ENCODE peak calls at places on chromosomes 1 and 21, in four cellular contexts. One of them, this sample, is unnamed.

GRCh38 chr1:32695098-32695904 is 7.3 kb downstream of the SYNC start:
- DNase-seq in brain microvascular endothelial cell: peak
- DNase-seq in MCF 10A: peak
- DNase-seq in ovary: peak
- DNase-seq in this sample: no peak

GRCh38 chr1:172383541-172383940 is 36.9 kb upstream of the C1orf105 start:
- DNase-seq in brain microvascular endothelial cell: peak
- DNase-seq in MCF 10A: no peak
- DNase-seq in ovary: no peak
- DNase-seq in this sample: no peak

GRCh38 chr1:76425843-76426145 is 351.2 kb downstream of the ST6GALNAC3 start:
- DNase-seq in brain microvascular endothelial cell: peak
- DNase-seq in MCF 10A: peak
- DNase-seq in ovary: no peak
- DNase-seq in this sample: no peak

GRCh38 chr1:240591552-240591951 is 20.4 kb downstream of the GREM2 start:
- DNase-seq in brain microvascular endothelial cell: no peak
- DNase-seq in MCF 10A: no peak
- DNase-seq in ovary: no peak
- DNase-seq in this sample: no peak

GRCh38 chr21:35896060-35896459 is 164.3 kb downstream of the SETD4 start:
- DNase-seq in brain microvascular endothelial cell: no peak
- DNase-seq in MCF 10A: no peak
- DNase-seq in ovary: no peak
- DNase-seq in this sample: no peak

GRCh38 chr1:147613506-147613905 is 56.8 kb downstream of the ACP6 start:
- DNase-seq in brain microvascular endothelial cell: no peak
- DNase-seq in MCF 10A: peak
- DNase-seq in ovary: no peak
- DNase-seq in this sample: no peak

GRCh38 chr1:77281491-77282186 is at the start of gene AK5:
- DNase-seq in brain microvascular endothelial cell: no peak
- DNase-seq in MCF 10A: peak
- DNase-seq in ovary: peak
- DNase-seq in this sample: peak

GRCh38 chr1:229305402-229305801 is 34.5 kb downstream of the RAB4A start:
- DNase-seq in brain microvascular endothelial cell: no peak
- DNase-seq in MCF 10A: no peak
- DNase-seq in ovary: no peak
- DNase-seq in this sample: no peak

GRCh38 chr1:38507563-38507962 is 352.0 kb downstream of the RRAGC start:
- DNase-seq in brain microvascular endothelial cell: no peak
- DNase-seq in MCF 10A: no peak
- DNase-seq in ovary: no peak
- DNase-seq in this sample: no peak

GRCh38 chr1:203649551-203650011 is 22.9 kb downstream of the ATP2B4 start:
- DNase-seq in brain microvascular endothelial cell: no peak
- DNase-seq in MCF 10A: peak
- DNase-seq in ovary: no peak
- DNase-seq in this sample: no peak

GRCh38 chr1:147273409-147274307 is 31.2 kb downstream of the CHD1L start:
- DNase-seq in brain microvascular endothelial cell: peak
- DNase-seq in MCF 10A: peak
- DNase-seq in ovary: no peak
- DNase-seq in this sample: no peak

GRCh38 chr1:204647114-204647804 is 38.3 kb downstream of the LRRN2 start:
- DNase-seq in brain microvascular endothelial cell: peak
- DNase-seq in MCF 10A: peak
- DNase-seq in ovary: no peak
- DNase-seq in this sample: no peak

GRCh38 chr1:179247923-179248322 is 18.4 kb upstream of the ABL2 start:
- DNase-seq in brain microvascular endothelial cell: no peak
- DNase-seq in MCF 10A: no peak
- DNase-seq in ovary: no peak
- DNase-seq in this sample: no peak

GRCh38 chr1:179252606-179253005 is 23.1 kb upstream of the ABL2 start:
- DNase-seq in brain microvascular endothelial cell: no peak
- DNase-seq in MCF 10A: no peak
- DNase-seq in ovary: no peak
- DNase-seq in this sample: no peak

GRCh38 chr1:179253286-179253972 is 24.0 kb upstream of the ABL2 start:
- DNase-seq in brain microvascular endothelial cell: peak
- DNase-seq in MCF 10A: no peak
- DNase-seq in ovary: no peak
- DNase-seq in this sample: no peak

GRCh38 chr1:179251675-179252074 is 22.2 kb upstream of the ABL2 start:
- DNase-seq in brain microvascular endothelial cell: peak
- DNase-seq in MCF 10A: peak
- DNase-seq in ovary: no peak
- DNase-seq in this sample: no peak
- TF ChIP-seq CTCF in brain microvascular endothelial cell: peak
- TF ChIP-seq CTCF in MCF 10A: peak
- TF ChIP-seq CTCF in ovary: no peak
- TF ChIP-seq CTCF in this sample: peak

DNA sequence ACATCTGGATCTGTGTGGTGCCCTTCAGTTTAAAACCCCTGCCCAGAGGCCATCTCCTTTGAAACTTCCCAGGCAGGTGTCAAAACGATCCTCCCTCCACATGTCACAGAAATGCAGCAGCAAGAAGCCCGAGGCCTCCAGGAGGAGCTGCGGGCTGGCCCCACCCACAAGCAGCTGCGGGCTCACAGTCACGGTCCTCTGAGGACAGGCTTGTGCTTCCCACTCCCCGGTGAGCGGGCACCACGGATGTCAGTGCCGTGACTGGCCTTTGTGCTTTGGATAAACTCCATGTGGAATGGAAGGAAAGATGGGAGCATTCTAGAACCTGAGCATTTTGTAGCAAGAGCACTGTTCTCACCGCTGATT is 65.8 kb downstream of the SIK1 start:
- DNase-seq in brain microvascular endothelial cell: peak
- DNase-seq in MCF 10A: peak
- DNase-seq in ovary: no peak
- DNase-seq in this sample: no peak
- TF ChIP-seq CTCF in brain microvascular endothelial cell: peak
- TF ChIP-seq CTCF in MCF 10A: no peak
- TF ChIP-seq CTCF in ovary: no peak
- TF ChIP-seq CTCF in this sample: no peak

DNA sequence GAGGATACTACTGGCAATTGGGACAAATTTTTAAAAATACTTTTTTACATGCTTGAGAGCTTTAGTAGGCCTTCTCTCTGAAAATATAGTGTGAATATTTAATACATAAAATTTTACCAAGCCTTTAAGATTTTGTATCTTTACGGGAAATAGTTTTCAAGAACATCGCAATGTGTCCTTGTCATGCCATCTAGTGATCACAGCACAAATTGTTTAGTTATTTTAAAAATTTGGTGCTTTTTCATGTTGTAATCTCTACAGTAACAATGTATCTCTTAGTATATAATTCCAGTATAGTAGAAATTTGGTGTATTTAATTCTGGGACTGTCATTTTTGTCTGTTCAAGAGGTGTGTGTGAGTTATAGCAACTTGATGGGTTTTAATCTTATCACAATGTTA is 6.7 kb downstream of the CDC7 start:
- DNase-seq in brain microvascular endothelial cell: no peak
- DNase-seq in MCF 10A: no peak
- DNase-seq in ovary: no peak
- DNase-seq in this sample: no peak
- TF ChIP-seq CTCF in brain microvascular endothelial cell: no peak
- TF ChIP-seq CTCF in MCF 10A: peak
- TF ChIP-seq CTCF in ovary: no peak
- TF ChIP-seq CTCF in this sample: no peak

DNA sequence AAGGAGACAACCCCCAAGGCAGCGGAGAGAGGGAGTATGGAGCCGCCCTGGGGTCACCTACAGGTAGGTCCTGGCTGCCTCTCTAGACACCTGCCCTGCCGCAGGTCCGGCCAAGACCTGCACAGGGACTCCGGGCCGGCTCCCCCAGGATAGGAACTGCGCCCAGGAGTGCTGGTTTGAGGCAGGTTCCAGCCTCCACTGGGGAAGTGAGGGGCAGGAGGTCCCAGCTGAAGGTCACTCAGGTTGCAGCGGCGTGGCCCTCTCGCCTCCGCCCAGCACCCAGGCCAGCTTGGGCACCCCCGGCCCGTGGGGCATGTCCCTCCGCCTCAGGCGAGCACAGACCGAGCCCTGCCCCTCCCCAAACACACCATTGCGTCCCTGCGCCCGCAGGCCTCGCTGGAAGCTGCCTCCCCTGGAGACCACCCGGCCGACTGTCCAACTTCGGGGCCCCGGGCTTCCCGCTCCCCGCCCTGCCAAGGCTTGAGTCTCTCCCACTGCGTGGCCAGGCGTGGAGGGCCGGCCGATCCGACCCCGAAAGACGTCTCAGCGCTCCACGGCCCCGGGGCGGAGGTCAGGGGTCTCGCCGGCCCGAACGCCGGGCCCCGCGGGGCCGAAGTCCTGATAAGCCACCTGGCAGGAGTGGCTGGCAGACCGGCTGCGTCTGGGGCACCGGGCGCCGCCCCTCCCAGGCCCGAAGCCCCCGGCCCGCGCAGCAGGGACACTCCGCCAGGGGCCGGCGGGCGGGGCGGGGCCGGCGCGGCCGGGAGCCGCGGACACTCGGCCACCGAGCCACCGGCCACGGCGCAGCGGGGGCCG is 1.4 kb upstream of the SKI start:
- DNase-seq in brain microvascular endothelial cell: no peak
- DNase-seq in MCF 10A: no peak
- DNase-seq in ovary: peak
- DNase-seq in this sample: no peak
- TF ChIP-seq CTCF in brain microvascular endothelial cell: no peak
- TF ChIP-seq CTCF in MCF 10A: no peak
- TF ChIP-seq CTCF in ovary: no peak
- TF ChIP-seq CTCF in this sample: no peak

DNA sequence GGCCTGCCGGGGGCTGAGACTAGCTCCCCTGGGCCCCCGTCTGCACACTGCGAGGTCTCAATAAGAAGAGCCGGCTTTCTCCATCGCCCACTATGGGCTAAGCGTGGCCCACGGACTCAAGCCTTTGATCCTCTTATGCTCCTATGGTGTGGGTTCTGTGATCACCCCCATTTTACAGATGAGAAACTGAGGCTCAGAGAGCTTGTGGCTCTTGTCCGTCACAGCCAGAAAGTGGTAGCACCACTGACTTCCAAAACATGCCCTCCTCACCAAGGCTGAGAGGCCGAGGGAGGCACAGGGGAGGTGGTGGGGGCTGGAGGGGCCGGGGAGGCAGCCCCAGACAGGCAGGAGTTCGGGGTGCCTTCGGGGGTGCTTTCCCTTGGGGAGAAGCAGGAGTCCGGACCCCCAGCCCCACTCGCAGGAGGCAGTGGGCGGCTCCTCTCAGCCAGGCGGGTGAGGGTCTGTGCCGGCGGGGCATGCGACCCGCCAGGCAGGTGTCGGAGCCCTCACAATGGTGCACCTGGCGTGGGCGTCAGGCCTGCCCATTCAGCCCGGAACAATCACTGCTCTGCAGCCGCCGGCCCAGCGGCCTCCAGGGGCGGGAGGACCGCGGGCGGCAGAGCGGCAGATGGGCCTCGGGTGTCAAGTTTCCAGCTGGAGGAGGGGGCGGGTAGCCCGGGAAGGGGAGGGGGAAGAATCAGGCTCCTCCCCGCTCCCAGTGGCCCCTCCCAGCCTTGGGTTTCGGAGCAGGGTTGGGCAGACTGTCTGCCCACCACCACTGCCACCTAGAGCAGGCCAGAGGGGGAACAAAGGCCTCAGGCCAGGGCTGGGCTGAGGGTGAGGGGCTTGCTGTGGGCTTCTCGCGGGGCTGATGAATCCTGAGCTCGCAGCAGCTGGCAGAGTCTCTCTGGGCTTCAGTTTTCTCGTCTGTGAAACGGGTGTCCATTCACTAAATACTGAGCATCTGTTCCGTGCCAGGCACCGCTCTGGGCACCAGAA is 39.3 kb upstream of the CASZ1 start:
- DNase-seq in brain microvascular endothelial cell: peak
- DNase-seq in MCF 10A: peak
- DNase-seq in ovary: peak
- DNase-seq in this sample: peak
- TF ChIP-seq CTCF in brain microvascular endothelial cell: no peak
- TF ChIP-seq CTCF in MCF 10A: no peak
- TF ChIP-seq CTCF in ovary: no peak
- TF ChIP-seq CTCF in this sample: peak

DNA sequence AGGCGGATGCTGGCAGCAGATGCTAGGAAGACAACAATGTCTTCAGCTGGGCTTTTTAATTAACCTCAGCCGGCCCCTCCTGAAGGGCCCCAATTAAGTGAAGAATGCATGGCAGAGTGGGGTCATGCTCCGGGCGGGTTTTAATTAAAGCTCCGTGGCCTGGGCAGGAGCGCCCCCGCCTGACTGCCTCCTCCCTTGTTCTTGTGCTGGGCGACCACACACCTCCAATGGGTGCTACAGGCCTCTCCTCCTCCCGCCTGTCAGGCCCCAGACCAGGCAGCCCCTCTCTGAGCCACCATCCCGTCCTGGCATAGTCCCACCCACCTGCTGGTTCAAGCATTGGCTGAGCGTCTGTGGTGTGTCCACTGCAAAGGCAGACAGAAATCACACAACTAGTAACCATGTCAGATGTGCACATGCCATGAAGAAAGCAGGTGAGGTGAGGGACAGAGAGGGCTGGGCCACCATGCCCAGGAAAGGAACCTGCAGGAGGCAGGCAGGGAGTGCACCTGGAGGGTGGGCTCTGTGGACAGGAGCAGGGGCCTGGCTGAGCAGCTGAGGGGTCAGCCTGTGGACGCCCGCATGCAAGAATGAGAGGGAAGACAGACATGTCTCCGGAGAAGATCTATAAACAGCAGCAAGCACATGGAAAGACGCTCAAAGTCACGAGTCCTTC is 8.5 kb upstream of the ARF1 start:
- DNase-seq in brain microvascular endothelial cell: no peak
- DNase-seq in MCF 10A: peak
- DNase-seq in ovary: no peak
- DNase-seq in this sample: no peak
- TF ChIP-seq CTCF in brain microvascular endothelial cell: peak
- TF ChIP-seq CTCF in MCF 10A: peak
- TF ChIP-seq CTCF in ovary: no peak
- TF ChIP-seq CTCF in this sample: peak

DNA sequence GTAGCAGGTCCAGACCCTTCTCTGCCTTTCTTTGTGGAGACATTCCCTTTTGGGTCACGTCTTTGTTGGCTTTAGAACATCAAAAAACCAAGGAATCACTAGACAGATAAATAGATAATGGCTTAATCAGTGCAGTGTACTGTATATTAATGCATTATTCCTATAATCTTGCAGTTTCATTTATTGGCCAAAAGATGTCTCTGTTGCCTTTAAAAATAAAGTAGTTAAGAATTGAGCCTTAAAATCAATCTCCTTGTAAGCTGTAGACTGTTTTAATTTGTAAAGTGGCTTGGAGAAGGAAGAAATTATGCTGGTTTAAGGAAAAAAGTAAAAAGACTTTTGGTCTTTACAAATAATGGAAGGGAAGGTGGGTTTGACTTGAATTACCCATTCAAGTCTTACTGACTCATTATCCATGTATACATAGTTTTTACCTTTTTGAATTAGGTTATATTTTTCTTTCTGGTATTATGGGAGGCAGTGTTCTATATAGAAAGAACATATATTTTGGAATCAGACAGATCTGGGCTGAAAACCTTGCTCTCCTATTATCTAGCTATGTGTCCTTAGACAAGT is 84.6 kb downstream of the VPS13D start:
- DNase-seq in brain microvascular endothelial cell: no peak
- DNase-seq in MCF 10A: peak
- DNase-seq in ovary: no peak
- DNase-seq in this sample: no peak
- TF ChIP-seq CTCF in brain microvascular endothelial cell: peak
- TF ChIP-seq CTCF in MCF 10A: peak
- TF ChIP-seq CTCF in ovary: no peak
- TF ChIP-seq CTCF in this sample: peak